ENCODE peak calls at places on chromosomes 3 and 15, in eight cellular contexts. N is GM12864, V is astrocyte of the spinal cord, W is body of pancreas, E is H7, F is left ventricle myocardium inferior, R is heart left ventricle, P is fibroblast of mammary gland. K is an unnamed sample.

GRCh38 chr15:67915374-67916050 is 75.7 kb upstream of the RNU6-1 start:
- DNase-seq in F (peak; percentile 56), W (peak; percentile 92), R (peak; percentile 58), E (no peak), V (peak; percentile 25), N (no peak), P (no peak), K (no peak)

GRCh38 chr3:176055851-176056250 is 1141.4 kb downstream of the TBL1XR1 start:
- DNase-seq in R (no peak), P (peak; percentile 9), W (no peak), V (no peak), F (no peak), N (no peak), E (no peak), K (no peak)

GRCh38 chr3:13650210-13651056 is 101.5 kb downstream of the FBLN2 start:
- DNase-seq in F (peak; percentile 72), N (no peak), P (peak; percentile 56), E (peak; percentile 98), R (peak; percentile 72), V (peak; percentile 62), W (peak; percentile 82), K (peak; percentile 88)

GRCh38 chr3:58419782-58420512 is 13.7 kb downstream of the PDHB start:
- DNase-seq in F (peak; percentile 54), N (peak; percentile 24), E (no peak), R (peak; percentile 69), P (peak; percentile 63), W (peak; percentile 17), V (peak; percentile 18), K (no peak)

GRCh38 chr3:47120138-47120537 is 43.8 kb downstream of the SETD2 start:
- DNase-seq in E (no peak), F (no peak), W (no peak), N (no peak), V (no peak), P (no peak), R (no peak), K (no peak)

GRCh38 chr15:81948751-81949150 is 97.1 kb downstream of the MEX3B start:
- DNase-seq in W (no peak), F (no peak), V (no peak), N (peak; percentile 37), P (no peak), R (no peak), E (no peak), K (no peak)

GRCh38 chr3:52349611-52350395 is 33.7 kb downstream of the DNAH1 start:
- DNase-seq in E (no peak), P (no peak), W (no peak), R (peak; percentile 23), N (no peak), F (no peak), V (no peak), K (no peak)

GRCh38 chr3:133662256-133662773 is 574 bp upstream of the TOPBP1 start:
- DNase-seq in V (peak; percentile 21), R (no peak), P (peak; percentile 33), W (no peak), N (no peak), F (no peak), E (peak; percentile 39), K (peak; percentile 30)

GRCh38 chr3:147395975-147396708 is 10.2 kb downstream of the ZIC4 start:
- DNase-seq in W (no peak), V (peak; percentile 86), R (no peak), E (peak; percentile 74), F (no peak), P (no peak), N (no peak), K (no peak)

GRCh38 chr3:118932822-118933558 is 101.7 kb downstream of the IGSF11 start:
- DNase-seq in R (peak; percentile 37), P (peak; percentile 4), V (no peak), N (no peak), W (peak; percentile 68), F (peak; percentile 34), E (no peak), K (no peak)

GRCh38 chr3:131708216-131708615 is 205.4 kb upstream of the MRPL3 start:
- DNase-seq in W (no peak), E (no peak), N (no peak), F (no peak), P (no peak), R (no peak), V (peak; percentile 23), K (no peak)

GRCh38 chr3:194375473-194375872 is 5.9 kb upstream of the LRRC15 start:
- DNase-seq in P (no peak), W (no peak), R (no peak), E (no peak), N (no peak), F (no peak), V (no peak), K (peak; percentile 89)

GRCh38 chr15:85527907-85528306 is 147.5 kb downstream of the AKAP13 start:
- DNase-seq in F (no peak), E (no peak), P (peak; percentile 69), V (peak; percentile 89), R (no peak), N (no peak), W (no peak), K (no peak)

DNA sequence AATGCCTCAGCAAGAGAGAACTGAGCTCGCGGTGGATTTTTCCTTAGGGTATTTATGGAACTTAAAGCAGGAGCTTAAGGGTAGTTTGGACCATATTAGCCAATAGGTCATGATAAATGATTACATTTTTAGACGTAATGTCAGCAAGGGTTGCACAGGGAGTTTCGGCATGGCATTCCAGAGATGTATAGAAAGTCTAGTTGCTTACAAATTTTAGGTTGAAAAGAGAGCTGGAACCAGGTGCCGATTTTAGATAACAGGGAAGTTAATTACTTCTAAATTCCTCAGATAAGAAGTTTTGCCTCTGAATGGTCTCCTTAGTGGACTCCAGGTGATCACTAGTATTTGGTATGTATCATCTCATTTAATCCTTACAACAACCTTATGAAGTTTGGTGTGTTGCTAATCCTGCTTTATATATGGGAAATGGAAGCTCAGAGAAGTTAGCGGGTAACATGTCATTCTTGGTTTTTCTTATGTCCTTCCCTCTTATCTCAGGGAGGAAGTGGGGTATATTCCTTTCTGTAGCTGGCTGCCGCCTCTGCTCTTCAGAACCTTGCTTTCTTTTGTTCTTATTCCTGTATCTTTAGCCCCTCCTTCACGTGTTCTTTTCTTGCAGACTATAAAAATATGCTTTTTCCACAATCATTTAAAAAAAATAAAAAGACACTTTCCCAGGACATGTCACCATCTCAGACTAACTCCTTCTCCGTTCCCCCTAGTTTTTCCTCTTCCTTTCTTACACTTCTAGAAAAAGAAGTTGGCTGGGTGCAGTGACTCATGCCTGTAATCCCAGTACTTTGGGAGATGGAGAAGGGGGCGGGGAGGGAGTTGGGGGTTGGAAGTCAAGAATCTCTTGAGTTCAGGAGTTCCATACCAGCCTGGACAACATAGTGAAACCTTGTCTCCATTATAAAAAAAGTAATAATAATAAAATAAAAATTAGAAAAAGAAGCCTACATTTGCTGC is 25.7 kb downstream of the IQGAP1 start:
- DNase-seq in V (peak; percentile 77), W (no peak), F (no peak), E (no peak), N (no peak), R (no peak), P (peak; percentile 57), K (no peak)
- H3K4me3 ChIP-seq in V (no peak overlapping the region), W (no peak overlapping the region), F (peak overlapping the region; percentile 1), E (no peak overlapping the region), N (no peak overlapping the region), R (no peak overlapping the region), P (no peak overlapping the region), K (no peak overlapping the region)

GRCh38 chr3:61897848-61898247 is 336.5 kb downstream of the PTPRG start:
- DNase-seq in F (no peak), P (no peak), E (no peak), R (no peak), N (no peak), V (no peak), W (no peak), K (no peak)
- H3K4me3 ChIP-seq in F (no peak overlapping the region), P (no peak overlapping the region), E (no peak overlapping the region), R (no peak overlapping the region), N (no peak overlapping the region), V (no peak overlapping the region), W (no peak overlapping the region), K (no peak overlapping the region)

GRCh38 chr15:80615783-80616391 is 79.2 kb upstream of the ABHD17C start:
- DNase-seq in R (peak; percentile 74), W (peak; percentile 70), N (no peak), V (peak; percentile 18), E (no peak), F (peak; percentile 68), P (peak; percentile 82), K (peak; percentile 55)
- H3K4me3 ChIP-seq in R (no peak overlapping the region), W (no peak overlapping the region), N (no peak overlapping the region), V (no peak overlapping the region), E (no peak overlapping the region), F (no peak overlapping the region), P (no peak overlapping the region), K (no peak overlapping the region)

GRCh38 chr3:28836199-28836598 is 444.7 kb upstream of the RBMS3 start:
- DNase-seq in F (no peak), V (no peak), E (no peak), W (no peak), N (no peak), P (peak; percentile 7), R (no peak), K (no peak)
- H3K4me3 ChIP-seq in F (no peak overlapping the region), V (no peak overlapping the region), E (no peak overlapping the region), W (no peak overlapping the region), N (no peak overlapping the region), P (no peak overlapping the region), R (no peak overlapping the region), K (no peak overlapping the region)

GRCh38 chr3:102302020-102302419 is 132.8 kb upstream of the ZPLD1 start:
- DNase-seq in F (no peak), R (no peak), W (no peak), N (no peak), E (no peak), V (peak; percentile 29), P (no peak), K (no peak)
- H3K4me3 ChIP-seq in F (no peak overlapping the region), R (no peak overlapping the region), W (no peak overlapping the region), N (no peak overlapping the region), E (no peak overlapping the region), V (no peak overlapping the region), P (no peak overlapping the region), K (no peak overlapping the region)

DNA sequence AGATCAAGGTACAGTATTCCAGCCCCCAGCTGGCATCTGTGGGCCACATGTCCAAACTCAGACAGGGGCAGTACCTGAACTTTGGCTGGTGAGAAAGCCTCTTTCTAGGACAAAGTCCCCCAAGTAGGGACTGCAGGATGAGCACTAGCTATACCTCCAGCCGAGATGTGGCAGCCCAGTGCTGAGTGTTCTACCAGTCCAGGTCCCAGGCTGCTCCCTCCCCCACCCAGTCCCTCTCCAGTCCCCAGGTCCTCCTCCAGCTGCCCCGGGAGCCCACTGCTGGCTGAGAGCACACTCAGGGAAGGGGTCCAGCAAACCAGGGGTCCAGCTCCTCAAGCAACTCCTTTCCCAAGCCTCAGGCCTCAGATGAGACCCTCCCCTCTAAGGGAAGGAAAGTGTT is 1.5 kb downstream of the SLC26A6 start:
- DNase-seq in W (no peak), N (no peak), R (peak; percentile 18), E (no peak), V (no peak), P (no peak), F (no peak), K (no peak)
- H3K4me3 ChIP-seq in W (no peak overlapping the region), N (no peak overlapping the region), R (no peak overlapping the region), E (no peak overlapping the region), V (no peak overlapping the region), P (no peak overlapping the region), F (no peak overlapping the region), K (no peak overlapping the region)

GRCh38 chr15:75661041-75661778 is 13.5 kb downstream of the SNX33 start:
- DNase-seq in E (peak; percentile 90), V (peak; percentile 96), F (peak; percentile 86), W (peak; percentile 61), P (peak; percentile 90), N (no peak), R (peak; percentile 87), K (no peak)
- H3K4me3 ChIP-seq in E (no peak overlapping the region), V (no peak overlapping the region), F (no peak overlapping the region), W (no peak overlapping the region), P (no peak overlapping the region), N (no peak overlapping the region), R (no peak overlapping the region), K (no peak overlapping the region)

K was measured in WERI-Rb-1.